ENCODE peak calls at places on chromosomes 16 and 17, in seven cellular contexts. One of them, this sample, is unnamed. For H3K27me3 and H3K4me1, the result is how much of the 10 kb centered on the place peaks cover.

GRCh38 chr17:38603786-38604478 is 1.8 kb downstream of the SRCIN1 start:
- DNase-seq in fibroblast of lung: no peak
- DNase-seq in heart right ventricle: no peak
- DNase-seq in thoracic aorta: no peak
- DNase-seq in lower lobe of right lung: no peak
- DNase-seq in IMR-90: no peak
- DNase-seq in prostate gland: no peak
- DNase-seq in this sample: no peak

GRCh38 chr17:4199818-4200402 is 56.9 kb downstream of the CYB5D2 start:
- DNase-seq in fibroblast of lung: no peak
- DNase-seq in heart right ventricle: no peak
- DNase-seq in thoracic aorta: no peak
- DNase-seq in lower lobe of right lung: no peak
- DNase-seq in IMR-90: peak
- DNase-seq in prostate gland: no peak
- DNase-seq in this sample: peak

GRCh38 chr17:59699786-59700185 is 7.4 kb downstream of the PTRH2 start:
- DNase-seq in fibroblast of lung: no peak
- DNase-seq in heart right ventricle: no peak
- DNase-seq in thoracic aorta: no peak
- DNase-seq in lower lobe of right lung: no peak
- DNase-seq in IMR-90: no peak
- DNase-seq in prostate gland: no peak
- DNase-seq in this sample: no peak

GRCh38 chr16:1863681-1864460 is 8.1 kb downstream of the MEIOB start:
- DNase-seq in fibroblast of lung: peak
- DNase-seq in heart right ventricle: no peak
- DNase-seq in thoracic aorta: no peak
- DNase-seq in lower lobe of right lung: no peak
- DNase-seq in IMR-90: peak
- DNase-seq in prostate gland: no peak
- DNase-seq in this sample: no peak

GRCh38 chr17:42459983-42460300 is 1.3 kb downstream of the ATP6V0A1 start:
- DNase-seq in fibroblast of lung: peak
- DNase-seq in heart right ventricle: no peak
- DNase-seq in thoracic aorta: no peak
- DNase-seq in lower lobe of right lung: no peak
- DNase-seq in IMR-90: peak
- DNase-seq in prostate gland: no peak
- DNase-seq in this sample: no peak

GRCh38 chr16:48369765-48370164 is 15.4 kb downstream of the SIAH1 start:
- DNase-seq in fibroblast of lung: peak
- DNase-seq in heart right ventricle: no peak
- DNase-seq in thoracic aorta: no peak
- DNase-seq in lower lobe of right lung: no peak
- DNase-seq in IMR-90: no peak
- DNase-seq in prostate gland: no peak
- DNase-seq in this sample: no peak

GRCh38 chr17:17019430-17019762 is 22.9 kb upstream of the MPRIP start:
- DNase-seq in fibroblast of lung: no peak
- DNase-seq in heart right ventricle: no peak
- DNase-seq in thoracic aorta: no peak
- DNase-seq in lower lobe of right lung: no peak
- DNase-seq in IMR-90: no peak
- DNase-seq in prostate gland: no peak
- DNase-seq in this sample: no peak

GRCh38 chr16:3780570-3780969 is 63.2 kb upstream of the TRAP1 start:
- DNase-seq in fibroblast of lung: peak
- DNase-seq in heart right ventricle: no peak
- DNase-seq in thoracic aorta: no peak
- DNase-seq in lower lobe of right lung: no peak
- DNase-seq in IMR-90: peak
- DNase-seq in prostate gland: no peak
- DNase-seq in this sample: no peak

GRCh38 chr16:15960124-15960971 is 10.9 kb downstream of the ABCC1 start:
- DNase-seq in fibroblast of lung: peak
- DNase-seq in heart right ventricle: no peak
- DNase-seq in thoracic aorta: no peak
- DNase-seq in lower lobe of right lung: no peak
- DNase-seq in IMR-90: no peak
- DNase-seq in prostate gland: no peak
- DNase-seq in this sample: no peak

GRCh38 chr17:41190328-41190727 is 641 bp downstream of the KRTAP9-1 start:
- DNase-seq in fibroblast of lung: no peak
- DNase-seq in heart right ventricle: no peak
- DNase-seq in thoracic aorta: no peak
- DNase-seq in lower lobe of right lung: no peak
- DNase-seq in IMR-90: no peak
- DNase-seq in prostate gland: no peak
- DNase-seq in this sample: no peak

GRCh38 chr16:12672986-12673385 is 130.7 kb downstream of the CPPED1 start:
- DNase-seq in fibroblast of lung: no peak
- DNase-seq in heart right ventricle: no peak
- DNase-seq in thoracic aorta: no peak
- DNase-seq in lower lobe of right lung: no peak
- DNase-seq in IMR-90: no peak
- DNase-seq in prostate gland: no peak
- DNase-seq in this sample: no peak

GRCh38 chr17:51166987-51167931 is 1.0 kb downstream of the NME2 start:
- DNase-seq in fibroblast of lung: peak
- DNase-seq in heart right ventricle: peak
- DNase-seq in thoracic aorta: no peak
- DNase-seq in lower lobe of right lung: no peak
- DNase-seq in IMR-90: peak
- DNase-seq in prostate gland: peak
- DNase-seq in this sample: peak

GRCh38 chr17:77496401-77496801 is 355.6 kb downstream of the SEC14L1 start:
- DNase-seq in fibroblast of lung: no peak
- DNase-seq in heart right ventricle: no peak
- DNase-seq in thoracic aorta: no peak
- DNase-seq in lower lobe of right lung: no peak
- DNase-seq in IMR-90: no peak
- DNase-seq in prostate gland: no peak
- DNase-seq in this sample: no peak

GRCh38 chr16:49773534-49774486 is 82.1 kb downstream of the ZNF423 start:
- DNase-seq in fibroblast of lung: no peak
- DNase-seq in heart right ventricle: no peak
- DNase-seq in thoracic aorta: no peak
- DNase-seq in lower lobe of right lung: no peak
- DNase-seq in IMR-90: no peak
- DNase-seq in prostate gland: no peak
- DNase-seq in this sample: no peak

GRCh38 chr17:37671813-37672544 is 28.7 kb upstream of the DDX52 start:
- DNase-seq in fibroblast of lung: peak
- DNase-seq in heart right ventricle: no peak
- DNase-seq in thoracic aorta: no peak
- DNase-seq in lower lobe of right lung: no peak
- DNase-seq in IMR-90: peak
- DNase-seq in prostate gland: no peak
- DNase-seq in this sample: no peak

GRCh38 chr17:82297804-82298537 is 19.4 kb downstream of the CD7 start:
- DNase-seq in fibroblast of lung: peak
- DNase-seq in heart right ventricle: peak
- DNase-seq in thoracic aorta: peak
- DNase-seq in lower lobe of right lung: peak
- DNase-seq in IMR-90: peak
- DNase-seq in prostate gland: peak
- DNase-seq in this sample: peak

GRCh38 chr17:28279411-28279810 is 39.6 kb upstream of the TMEM97 start:
- DNase-seq in fibroblast of lung: peak
- DNase-seq in heart right ventricle: no peak
- DNase-seq in thoracic aorta: no peak
- DNase-seq in lower lobe of right lung: no peak
- DNase-seq in IMR-90: peak
- DNase-seq in prostate gland: no peak
- DNase-seq in this sample: no peak

GRCh38 chr16:68179196-68179795 is 56.6 kb downstream of the ESRP2 start:
- DNase-seq in fibroblast of lung: peak
- DNase-seq in heart right ventricle: no peak
- DNase-seq in thoracic aorta: no peak
- DNase-seq in lower lobe of right lung: no peak
- DNase-seq in IMR-90: peak
- DNase-seq in prostate gland: no peak
- DNase-seq in this sample: no peak

GRCh38 chr17:36812762-36813161 is 124.5 kb upstream of the LHX1 start:
- DNase-seq in fibroblast of lung: peak
- DNase-seq in heart right ventricle: no peak
- DNase-seq in thoracic aorta: no peak
- DNase-seq in lower lobe of right lung: no peak
- DNase-seq in IMR-90: no peak
- DNase-seq in prostate gland: no peak
- DNase-seq in this sample: no peak

GRCh38 chr16:81170824-81171223 is 67.7 kb upstream of the BCO1 start:
- DNase-seq in fibroblast of lung: no peak
- DNase-seq in heart right ventricle: no peak
- DNase-seq in thoracic aorta: no peak
- DNase-seq in lower lobe of right lung: no peak
- DNase-seq in IMR-90: no peak
- DNase-seq in prostate gland: no peak
- DNase-seq in this sample: no peak

DNA sequence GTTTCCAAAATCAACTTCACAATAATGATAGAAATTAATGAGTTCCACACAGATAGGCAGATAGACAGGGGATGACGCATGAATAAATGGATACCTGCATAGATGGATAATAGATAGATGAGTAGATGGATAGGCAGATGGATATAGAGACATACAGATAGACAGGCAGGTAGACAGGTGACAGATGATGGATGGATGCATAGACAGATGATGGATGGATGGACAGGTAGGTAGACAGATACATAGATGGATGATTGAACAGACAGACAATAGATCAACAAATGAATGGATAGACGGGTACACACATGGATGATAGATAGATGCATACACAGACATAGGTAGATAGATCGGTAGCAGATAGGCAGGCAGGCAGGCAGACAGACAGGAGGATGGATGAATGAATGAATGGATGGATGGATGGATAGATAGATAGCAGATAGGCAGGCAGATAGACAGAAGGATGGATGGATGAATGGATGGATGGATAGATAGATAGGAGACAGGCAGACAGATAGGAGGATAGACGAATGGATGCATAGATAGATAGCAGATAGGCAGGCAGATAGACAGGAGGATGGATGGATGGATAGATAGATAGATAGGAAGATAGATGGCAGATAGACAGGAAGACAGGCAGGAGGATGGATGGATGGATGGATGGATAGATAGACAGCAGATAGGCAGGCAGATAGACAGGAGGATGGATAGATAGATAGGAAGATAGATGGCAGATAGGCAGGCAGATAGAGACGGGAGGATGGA is 142.5 kb downstream of the RBFOX3 start:
- DNase-seq in fibroblast of lung: no peak
- DNase-seq in heart right ventricle: no peak
- DNase-seq in thoracic aorta: no peak
- DNase-seq in lower lobe of right lung: no peak
- DNase-seq in IMR-90: no peak
- DNase-seq in prostate gland: no peak
- DNase-seq in this sample: no peak
- H3K27me3 ChIP-seq in fibroblast of lung: under half
- H3K27me3 ChIP-seq in heart right ventricle: under half
- H3K27me3 ChIP-seq in thoracic aorta: under half
- H3K27me3 ChIP-seq in lower lobe of right lung: under half
- H3K27me3 ChIP-seq in IMR-90: under half
- H3K27me3 ChIP-seq in prostate gland: under half
- H3K27me3 ChIP-seq in this sample: under half

GRCh38 chr16:14095883-14096551 is 24.9 kb downstream of the MRTFB start:
- DNase-seq in fibroblast of lung: peak
- DNase-seq in heart right ventricle: no peak
- DNase-seq in thoracic aorta: no peak
- DNase-seq in lower lobe of right lung: no peak
- DNase-seq in IMR-90: peak
- DNase-seq in prostate gland: no peak
- DNase-seq in this sample: no peak
- H3K27ac ChIP-seq in fibroblast of lung: no peak
- H3K27ac ChIP-seq in heart right ventricle: no peak
- H3K27ac ChIP-seq in thoracic aorta: no peak
- H3K27ac ChIP-seq in lower lobe of right lung: peak
- H3K27ac ChIP-seq in IMR-90: no peak
- H3K27ac ChIP-seq in prostate gland: peak
- H3K27ac ChIP-seq in this sample: no peak

GRCh38 chr16:77951788-77952187 is 70.6 kb upstream of the CLEC3A start:
- DNase-seq in fibroblast of lung: no peak
- DNase-seq in heart right ventricle: no peak
- DNase-seq in thoracic aorta: no peak
- DNase-seq in lower lobe of right lung: no peak
- DNase-seq in IMR-90: no peak
- DNase-seq in prostate gland: peak
- DNase-seq in this sample: no peak
- H3K4me1 ChIP-seq in fibroblast of lung: under half
- H3K4me1 ChIP-seq in heart right ventricle: under half
- H3K4me1 ChIP-seq in thoracic aorta: under half
- H3K4me1 ChIP-seq in lower lobe of right lung: under half
- H3K4me1 ChIP-seq in IMR-90: under half
- H3K4me1 ChIP-seq in prostate gland: under half
- H3K4me1 ChIP-seq in this sample: under half

GRCh38 chr17:18321309-18321708 is 6.2 kb downstream of the SMCR8 start:
- DNase-seq in fibroblast of lung: peak
- DNase-seq in heart right ventricle: no peak
- DNase-seq in thoracic aorta: no peak
- DNase-seq in lower lobe of right lung: no peak
- DNase-seq in IMR-90: no peak
- DNase-seq in prostate gland: no peak
- DNase-seq in this sample: no peak

GRCh38 chr17:18320301-18320700 is 5.2 kb downstream of the SMCR8 start:
- DNase-seq in fibroblast of lung: no peak
- DNase-seq in heart right ventricle: no peak
- DNase-seq in thoracic aorta: no peak
- DNase-seq in lower lobe of right lung: peak
- DNase-seq in IMR-90: no peak
- DNase-seq in prostate gland: no peak
- DNase-seq in this sample: no peak

GRCh38 chr17:18318122-18318521 is 3.0 kb downstream of the SMCR8 start:
- DNase-seq in fibroblast of lung: no peak
- DNase-seq in heart right ventricle: no peak
- DNase-seq in thoracic aorta: no peak
- DNase-seq in lower lobe of right lung: no peak
- DNase-seq in IMR-90: no peak
- DNase-seq in prostate gland: no peak
- DNase-seq in this sample: no peak

GRCh38 chr17:18318771-18319450 is 3.8 kb downstream of the SMCR8 start:
- DNase-seq in fibroblast of lung: no peak
- DNase-seq in heart right ventricle: no peak
- DNase-seq in thoracic aorta: no peak
- DNase-seq in lower lobe of right lung: no peak
- DNase-seq in IMR-90: no peak
- DNase-seq in prostate gland: no peak
- DNase-seq in this sample: no peak

DNA sequence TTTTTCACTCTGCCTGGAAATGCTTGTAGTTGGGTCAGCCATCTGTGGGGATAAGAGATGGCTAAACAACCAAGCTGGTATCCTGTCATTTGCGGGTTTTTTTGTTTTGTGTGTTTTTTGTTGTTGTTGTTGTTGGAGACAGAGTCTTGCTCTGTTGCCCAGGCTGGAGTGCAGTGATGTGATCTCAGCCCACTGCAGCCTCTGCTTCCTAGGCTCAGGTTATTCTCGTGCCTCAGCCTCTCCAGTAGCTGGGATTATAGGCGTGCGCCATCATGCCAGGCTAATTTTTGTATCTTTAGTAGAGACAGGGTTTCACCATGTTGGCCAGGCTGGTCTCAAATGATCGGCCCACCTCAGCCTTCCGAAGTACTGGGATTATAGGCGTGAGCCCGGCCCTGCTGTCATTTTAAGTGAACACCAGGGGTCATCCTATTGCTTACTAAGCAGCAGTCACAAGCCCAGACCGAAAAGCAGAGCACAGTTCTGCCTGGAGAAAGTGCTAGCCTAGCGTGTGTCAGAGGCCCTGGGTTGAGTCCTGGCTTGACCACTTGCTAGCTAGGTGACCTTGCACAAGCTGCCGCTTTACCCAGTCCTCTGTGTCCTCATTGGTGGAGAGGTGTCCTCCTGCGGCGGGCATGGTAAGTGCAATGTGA is 4.6 kb downstream of the SMCR8 start:
- DNase-seq in fibroblast of lung: peak
- DNase-seq in heart right ventricle: no peak
- DNase-seq in thoracic aorta: no peak
- DNase-seq in lower lobe of right lung: no peak
- DNase-seq in IMR-90: peak
- DNase-seq in prostate gland: peak
- DNase-seq in this sample: no peak
- H3K27me3 ChIP-seq in fibroblast of lung: under half
- H3K27me3 ChIP-seq in heart right ventricle: under half
- H3K27me3 ChIP-seq in thoracic aorta: under half
- H3K27me3 ChIP-seq in lower lobe of right lung: under half
- H3K27me3 ChIP-seq in IMR-90: under half
- H3K27me3 ChIP-seq in prostate gland: under half
- H3K27me3 ChIP-seq in this sample: under half

This sample was measured in effector memory CD4-positive, alpha-beta T cell.